ENCODE peak calls at places on chromosomes 2 and 18, in five cellular contexts. K is H1, U is GM12878, D is K562, N is HepG2. H is an unnamed sample.

GRCh38 chr2:185689906-185690539 is 48.6 kb upstream of the FSIP2 start:
- DNase-seq in D (no peak), K (no peak), N (no peak), U (no peak), H (peak)

GRCh38 chr2:3651686-3652516 is 6.1 kb upstream of the ALLC start:
- DNase-seq in D (no peak), K (peak), N (peak), U (peak), H (no peak)

GRCh38 chr18:49024808-49025361 is 74.1 kb upstream of the SMAD7 start:
- DNase-seq in U (no peak), D (no peak), K (peak), N (no peak), H (no peak)

GRCh38 chr2:217366996-217367395 is 507.1 kb upstream of the TNP1 start:
- DNase-seq in K (no peak), N (no peak), D (no peak), U (no peak), H (no peak)

GRCh38 chr18:67426477-67426876 is 90.0 kb downstream of the DSEL start:
- DNase-seq in U (no peak), N (no peak), D (no peak), K (no peak), H (no peak)

GRCh38 chr2:31253344-31254155 is 19.6 kb downstream of the EHD3 start:
- DNase-seq in U (no peak), K (no peak), N (no peak), D (peak), H (no peak)

GRCh38 chr18:63869374-63869773 is 18.1 kb upstream of the SERPINB2 start:
- DNase-seq in D (no peak), N (no peak), U (no peak), K (no peak), H (no peak)

GRCh38 chr2:175187378-175187777 is 5.9 kb upstream of the ATP5MC3 start:
- DNase-seq in U (no peak), K (no peak), N (peak), D (no peak), H (no peak)

GRCh38 chr2:219531639-219532377 is 11.8 kb downstream of the CHPF start:
- DNase-seq in D (no peak), K (no peak), N (no peak), U (no peak), H (no peak)

GRCh38 chr2:207768891-207769596 is 662 bp downstream of the FZD5 start:
- DNase-seq in U (no peak), D (no peak), N (peak), K (peak), H (no peak)

GRCh38 chr2:152055366-152056108 is 43.3 kb downstream of the CACNB4 start:
- DNase-seq in D (no peak), K (no peak), U (no peak), N (no peak), H (no peak)

GRCh38 chr2:58834404-58834803 is 593.3 kb upstream of the FANCL start:
- DNase-seq in D (peak), U (no peak), N (peak), K (peak), H (no peak)

GRCh38 chr2:218271487-218271797 is 1.1 kb downstream of the PNKD start:
- DNase-seq in U (no peak), N (no peak), K (no peak), D (no peak), H (no peak)

GRCh38 chr2:9222246-9222898 is 15.8 kb downstream of the ASAP2 start:
- DNase-seq in K (peak), N (no peak), U (no peak), D (no peak), H (no peak)

GRCh38 chr18:77067315-77068061 is 65.1 kb downstream of the MBP start:
- DNase-seq in D (no peak), K (no peak), N (peak), U (peak), H (peak)

GRCh38 chr2:55120634-55121359 is 70.5 kb upstream of the RTN4 start:
- DNase-seq in N (no peak), U (no peak), D (peak), K (no peak), H (no peak)

GRCh38 chr2:21413082-21413481 is 289.3 kb downstream of the TDRD15 start:
- DNase-seq in K (no peak), U (no peak), N (no peak), D (no peak), H (no peak)

GRCh38 chr2:174634130-174635014 is 36.8 kb upstream of the WIPF1 start:
- DNase-seq in U (peak), D (peak), K (no peak), N (no peak), H (no peak)

GRCh38 chr2:206958236-206958635 is 18.9 kb downstream of the CPO start:
- DNase-seq in N (no peak), D (no peak), K (peak), U (no peak), H (no peak)

GRCh38 chr2:232296766-232297525 is 81.6 kb upstream of the ALPP start:
- DNase-seq in D (no peak), K (no peak), U (no peak), N (no peak), H (no peak)

GRCh38 chr2:118668431-118669424 is 178.7 kb downstream of the EN1 start:
- DNase-seq in D (no peak), N (peak), U (no peak), K (no peak), H (peak)

GRCh38 chr2:98027955-98028593 is 32.3 kb upstream of the TMEM131 start:
- DNase-seq in D (no peak), U (no peak), K (peak), N (no peak), H (no peak)

GRCh38 chr18:31409301-31409700 is 32.7 kb downstream of the DSG4 start:
- DNase-seq in K (no peak), D (no peak), N (no peak), U (no peak), H (no peak)

GRCh38 chr18:45167631-45168225 is 447.5 kb upstream of the SLC14A2 start:
- DNase-seq in K (no peak), U (no peak), D (no peak), N (no peak), H (no peak)

GRCh38 chr2:73992036-73992435 is 7.3 kb downstream of the TET3 start:
- DNase-seq in D (no peak), U (no peak), N (no peak), K (no peak), H (no peak)

GRCh38 chr2:7744827-7745226 is 827.6 kb downstream of the RNF144A start:
- DNase-seq in D (no peak), K (no peak), N (no peak), U (no peak), H (no peak)
- TF ChIP-seq SRF in D (no peak), K (no peak), N (no peak), U (no peak), H (no peak)

GRCh38 chr2:169738566-169739229 is 5.1 kb downstream of the KLHL23 start:
- DNase-seq in D (no peak), N (no peak), U (no peak), K (no peak), H (no peak)
- TF ChIP-seq SRF in D (no peak), N (no peak), U (no peak), K (no peak), H (no peak)

GRCh38 chr2:42794271-42795046 is 2.1 kb upstream of the HAAO start:
- DNase-seq in N (peak), D (peak), K (no peak), U (no peak), H (no peak)
- TF ChIP-seq SRF in N (no peak), D (no peak), K (no peak), U (no peak), H (no peak)

DNA sequence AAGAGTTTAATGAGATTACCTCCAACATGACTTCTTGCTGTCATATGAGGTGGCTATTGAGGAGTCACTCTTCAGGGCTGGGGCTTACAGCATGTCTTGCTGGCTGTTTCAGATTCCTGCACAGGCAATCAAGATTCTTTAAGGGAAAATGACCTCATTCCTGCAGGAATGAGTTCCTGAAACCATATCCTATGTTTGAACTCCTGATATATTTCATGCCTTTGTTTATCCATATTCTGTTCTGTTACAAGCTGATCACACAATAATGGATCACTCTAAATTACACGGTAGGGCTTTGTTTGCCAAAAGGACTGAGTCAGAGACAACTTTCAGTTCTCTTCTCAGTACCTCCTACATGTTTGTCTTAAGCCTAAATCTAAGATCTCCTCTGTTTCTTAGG is 879.8 kb upstream of the PIK3C3 start:
- DNase-seq in U (no peak), K (no peak), D (no peak), N (no peak), H (no peak)
- TF ChIP-seq SRF in U (no peak), K (no peak), D (no peak), N (no peak), H (no peak)

DNA sequence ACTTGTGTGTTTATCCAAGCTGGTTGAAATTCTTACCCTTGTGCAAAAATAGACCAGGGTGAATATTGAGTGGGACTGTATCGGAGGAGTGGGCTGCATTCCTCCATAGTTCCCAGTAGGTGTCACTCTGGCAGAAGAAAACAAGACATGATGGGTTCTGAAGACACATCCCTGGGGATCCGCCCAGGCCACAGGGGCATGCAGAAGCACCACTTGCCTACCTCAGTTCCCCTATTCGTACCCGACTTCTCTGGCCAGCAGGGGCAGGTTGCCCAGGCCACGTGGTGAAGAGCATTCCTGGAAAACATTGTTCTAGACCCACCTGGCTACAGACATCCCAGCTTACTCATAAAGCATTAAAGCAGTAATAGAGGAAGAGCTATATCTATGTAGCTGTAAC is 168.2 kb downstream of the FAM210A start:
- DNase-seq in N (peak), D (peak), K (peak), U (no peak), H (peak)
- TF ChIP-seq SRF in N (no peak), D (no peak), K (no peak), U (no peak), H (no peak)